ENCODE peak calls at places on chromosomes 6 and 20, in four cellular contexts. S is tibial nerve, K is heart left ventricle, A is nephron progenitor cell. U is an unnamed sample.
A peak's percentile ranks its signal among the peaks of the same experiment; 100 is the strongest.

GRCh38 chr20:24868396-24868927 is 80.6 kb upstream of the CST7 start:
- DNase-seq in S (no peak), K (no peak), A (no peak), U (no peak)

GRCh38 chr6:113299526-113299925 is 557.6 kb upstream of the MARCKS start:
- DNase-seq in S (no peak), K (no peak), A (no peak), U (no peak)

GRCh38 chr6:8075704-8076103 is 11.5 kb upstream of the BLOC1S5 start:
- DNase-seq in S (no peak), K (no peak), A (no peak), U (no peak)

GRCh38 chr6:158619922-158620801 is 24.4 kb downstream of the DYNLT1 start:
- DNase-seq in S (no peak), K (no peak), A (no peak), U (no peak)

GRCh38 chr6:75376347-75377024 is 91.9 kb upstream of the TMEM30A start:
- DNase-seq in S (no peak), K (no peak), A (no peak), U (no peak)

GRCh38 chr20:19806806-19807691 is 49.0 kb downstream of the RIN2 start:
- DNase-seq in S (no peak), K (no peak), A (no peak), U (no peak)

GRCh38 chr6:41537359-41537758 is 8.8 kb upstream of the FOXP4 start:
- DNase-seq in S (no peak), K (no peak), A (no peak), U (no peak)

GRCh38 chr20:63102720-63103375 is 96.1 kb upstream of the BHLHE23 start:
- DNase-seq in S (no peak), K (peak; percentile 33), A (peak; percentile 20), U (peak; percentile 37)

GRCh38 chr20:48406462-48407235 is 421.1 kb downstream of the PREX1 start:
- DNase-seq in S (no peak), K (no peak), A (no peak), U (no peak)

GRCh38 chr6:90892271-90892670 is 305.4 kb upstream of the MAP3K7 start:
- DNase-seq in S (no peak), K (no peak), A (no peak), U (no peak)

GRCh38 chr20:14986026-14986655 is 648.7 kb upstream of the FLRT3 start:
- DNase-seq in S (no peak), K (no peak), A (no peak), U (no peak)

GRCh38 chr20:37479275-37479674 is 41.8 kb upstream of the NNAT start:
- DNase-seq in S (no peak), K (no peak), A (no peak), U (peak; percentile 17)

GRCh38 chr6:132931937-132932336 is 117.6 kb downstream of the RPS12 start:
- DNase-seq in S (peak; percentile 19), K (no peak), A (no peak), U (no peak)

GRCh38 chr20:3471397-3472021 is 691 bp downstream of the ATRN start:
- DNase-seq in S (no peak), K (no peak), A (no peak), U (no peak)

GRCh38 chr20:44541957-44542356 is 20.1 kb upstream of the SERINC3 start:
- DNase-seq in S (no peak), K (no peak), A (no peak), U (no peak)

GRCh38 chr6:92564393-92564792 is 855.0 kb downstream of the EPHA7 start:
- DNase-seq in S (no peak), K (no peak), A (no peak), U (no peak)

GRCh38 chr20:61980647-61981583 is 84.8 kb downstream of the TAF4 start:
- DNase-seq in S (no peak), K (peak; percentile 41), A (peak; percentile 33), U (peak; percentile 74)

GRCh38 chr6:166313255-166314070 is 5.3 kb upstream of the PRR18 start:
- DNase-seq in S (no peak), K (no peak), A (peak; percentile 65), U (peak; percentile 38)

GRCh38 chr6:149446791-149447376 is 37.9 kb downstream of the ZC3H12D start:
- DNase-seq in S (no peak), K (no peak), A (no peak), U (no peak)

GRCh38 chr6:79313254-79313653 is 78.8 kb upstream of the HMGN3 start:
- DNase-seq in S (no peak), K (no peak), A (no peak), U (no peak)

GRCh38 chr6:166343157-166343502 is 785 bp upstream of the SFT2D1 start:
- DNase-seq in S (no peak), K (no peak), A (no peak), U (no peak)

GRCh38 chr20:1463971-1464570 is 2.6 kb downstream of the NSFL1C start:
- DNase-seq in S (no peak), K (no peak), A (no peak), U (peak; percentile 4)

GRCh38 chr20:9480066-9480465 is 34.3 kb upstream of the LAMP5 start:
- DNase-seq in S (no peak), K (no peak), A (no peak), U (no peak)

GRCh38 chr6:76707630-76708029 is 635.2 kb upstream of the IMPG1 start:
- DNase-seq in S (no peak), K (no peak), A (no peak), U (no peak)

GRCh38 chr20:48246391-48246790 is 461.1 kb upstream of the SULF2 start:
- DNase-seq in S (no peak), K (no peak), A (no peak), U (no peak)

GRCh38 chr6:156885562-156885961 is 108.4 kb downstream of the ARID1B start:
- DNase-seq in S (no peak), K (no peak), A (no peak), U (no peak)